ENCODE peak calls at places on chromosomes 16 and 17, in nine cellular contexts. R is tibial nerve, X is adrenal gland, T is right lobe of liver, Z is SK-N-SH, Y is transverse colon, J is uterus, W is GM23338, U is heart left ventricle. Q is an unnamed sample.

GRCh38 chr17:18107971-18108370 is 585 bp upstream of the MYO15A start:
- DNase-seq in X (no peak), R (no peak), W (no peak), Y (no peak), U (peak), T (peak), J (no peak), Z (no peak), Q (no peak)

GRCh38 chr16:86962259-86962658 is 354.9 kb downstream of the C16orf95 start:
- DNase-seq in R (no peak), X (no peak), U (no peak), W (no peak), Z (no peak), J (no peak), T (no peak), Y (no peak), Q (no peak)

GRCh38 chr16:4895366-4895765 is 41.6 kb downstream of the PPL start:
- DNase-seq in U (no peak), X (no peak), T (no peak), J (no peak), Y (no peak), R (no peak), W (no peak), Z (no peak), Q (no peak)

GRCh38 chr16:27844826-27845225 is 218.7 kb downstream of the GSG1L start:
- DNase-seq in U (no peak), R (no peak), J (no peak), X (no peak), Z (no peak), Y (no peak), W (no peak), T (no peak), Q (no peak)

GRCh38 chr17:37737971-37738370 is 6.9 kb downstream of the HNF1B start:
- DNase-seq in R (no peak), Y (no peak), X (no peak), J (no peak), U (no peak), W (no peak), Z (no peak), T (no peak), Q (no peak)

GRCh38 chr17:44646280-44646679 is 10.0 kb upstream of the MEIOC start:
- DNase-seq in Y (no peak), U (no peak), R (no peak), J (no peak), T (no peak), W (no peak), X (no peak), Z (no peak), Q (no peak)

GRCh38 chr16:4850211-4850610 is 2.9 kb downstream of the UBN1 start:
- DNase-seq in R (no peak), Y (no peak), W (no peak), Z (peak), U (no peak), J (no peak), T (no peak), X (no peak), Q (no peak)

GRCh38 chr17:55053855-55054254 is 85.3 kb downstream of the STXBP4 start:
- DNase-seq in X (no peak), R (no peak), J (no peak), Y (no peak), Z (peak), T (no peak), W (peak), U (no peak), Q (no peak)

GRCh38 chr16:12092347-12092882 is 115.9 kb downstream of the SNX29 start:
- DNase-seq in Y (no peak), J (no peak), R (no peak), T (no peak), Z (no peak), W (no peak), U (no peak), X (no peak), Q (no peak)

GRCh38 chr17:604719-605118 is 109.9 kb downstream of the VPS53 start:
- DNase-seq in W (peak), R (no peak), Y (no peak), X (no peak), T (no peak), Z (no peak), U (no peak), J (no peak), Q (no peak)

GRCh38 chr17:67050066-67050465 is 5.7 kb downstream of the CACNG1 start:
- DNase-seq in Y (no peak), U (no peak), X (no peak), Z (no peak), J (no peak), W (no peak), R (no peak), T (no peak), Q (no peak)

GRCh38 chr17:75454193-75454592 is 2.2 kb upstream of the TMEM94 start:
- DNase-seq in J (no peak), Y (no peak), T (no peak), R (no peak), U (no peak), X (no peak), W (no peak), Z (no peak), Q (no peak)

GRCh38 chr16:13939821-13940220 is 19.9 kb downstream of the ERCC4 start:
- DNase-seq in T (no peak), U (no peak), Z (no peak), X (no peak), Y (no peak), W (no peak), R (no peak), J (no peak), Q (no peak)

GRCh38 chr17:76373481-76373825 is 11.0 kb upstream of the SPHK1 start:
- DNase-seq in Y (no peak), R (no peak), J (no peak), Z (peak), T (no peak), W (no peak), U (no peak), X (no peak), Q (no peak)

GRCh38 chr16:11949527-11949926 is 7.7 kb upstream of the NPIPB2 start:
- DNase-seq in Z (peak), X (peak), T (no peak), R (no peak), J (no peak), U (peak), W (peak), Y (peak), Q (no peak)

GRCh38 chr17:17204041-17204591 is 2.0 kb downstream of the PLD6 start:
- DNase-seq in R (no peak), U (no peak), Y (peak), T (no peak), Z (no peak), J (no peak), W (no peak), X (peak), Q (no peak)

GRCh38 chr17:74430706-74431567 is 951 bp upstream of the GPRC5C start:
- DNase-seq in W (peak), Z (peak), T (peak), X (peak), J (peak), R (peak), U (peak), Y (peak), Q (peak)

GRCh38 chr17:50184611-50185398 is 16.6 kb downstream of the COL1A1 start:
- DNase-seq in J (peak), Z (no peak), Y (peak), W (peak), R (peak), X (no peak), U (no peak), T (no peak), Q (peak)

GRCh38 chr17:50184057-50184456 is 17.4 kb downstream of the COL1A1 start:
- DNase-seq in W (peak), T (no peak), Z (peak), X (no peak), U (no peak), J (no peak), R (no peak), Y (no peak), Q (no peak)

GRCh38 chr17:50182783-50183438 is 17.1 kb downstream of the SGCA start:
- DNase-seq in U (no peak), T (no peak), R (no peak), W (no peak), Z (no peak), Y (no peak), J (no peak), X (no peak), Q (no peak)

GRCh38 chr17:50181601-50182345 is 16.0 kb downstream of the SGCA start:
- DNase-seq in R (no peak), Z (no peak), J (no peak), W (no peak), X (no peak), U (no peak), Y (no peak), T (no peak), Q (no peak)

DNA sequence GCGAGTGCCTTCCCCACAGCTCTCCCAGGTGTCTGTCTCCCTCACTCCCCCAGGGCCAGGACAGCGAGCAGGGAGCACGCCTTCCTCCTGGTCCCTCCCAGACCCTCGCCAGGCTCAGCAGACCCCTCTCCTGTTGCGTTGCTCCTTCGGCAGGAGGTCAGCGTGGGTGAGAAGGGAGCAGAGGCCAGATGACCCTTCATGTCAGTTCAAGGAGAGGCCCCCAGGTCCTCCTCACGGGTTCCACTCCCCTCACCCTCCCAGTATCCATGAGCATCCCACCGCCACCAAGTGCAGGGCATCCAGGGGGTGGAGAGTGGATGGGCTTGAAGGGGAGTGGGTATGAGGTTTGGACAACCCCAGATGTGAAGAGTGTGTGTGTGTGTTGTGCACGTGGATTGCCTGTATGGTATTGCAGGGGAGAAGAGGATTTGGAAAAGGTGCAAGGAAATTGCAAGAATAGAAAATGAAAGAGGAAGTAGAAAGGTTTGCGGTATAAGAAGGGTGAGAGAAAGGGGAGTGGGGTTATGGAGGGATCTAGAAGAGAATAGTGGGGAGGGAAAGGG is 17.7 kb downstream of the SGCA start:
- DNase-seq in T (no peak), U (no peak), R (no peak), Z (no peak), J (no peak), X (no peak), W (no peak), Y (no peak), Q (no peak)
- H3K27ac ChIP-seq in T (no peak), U (no peak), R (peak), Z (peak), J (peak), X (no peak), W (no peak), Y (peak), Q (peak)

DNA sequence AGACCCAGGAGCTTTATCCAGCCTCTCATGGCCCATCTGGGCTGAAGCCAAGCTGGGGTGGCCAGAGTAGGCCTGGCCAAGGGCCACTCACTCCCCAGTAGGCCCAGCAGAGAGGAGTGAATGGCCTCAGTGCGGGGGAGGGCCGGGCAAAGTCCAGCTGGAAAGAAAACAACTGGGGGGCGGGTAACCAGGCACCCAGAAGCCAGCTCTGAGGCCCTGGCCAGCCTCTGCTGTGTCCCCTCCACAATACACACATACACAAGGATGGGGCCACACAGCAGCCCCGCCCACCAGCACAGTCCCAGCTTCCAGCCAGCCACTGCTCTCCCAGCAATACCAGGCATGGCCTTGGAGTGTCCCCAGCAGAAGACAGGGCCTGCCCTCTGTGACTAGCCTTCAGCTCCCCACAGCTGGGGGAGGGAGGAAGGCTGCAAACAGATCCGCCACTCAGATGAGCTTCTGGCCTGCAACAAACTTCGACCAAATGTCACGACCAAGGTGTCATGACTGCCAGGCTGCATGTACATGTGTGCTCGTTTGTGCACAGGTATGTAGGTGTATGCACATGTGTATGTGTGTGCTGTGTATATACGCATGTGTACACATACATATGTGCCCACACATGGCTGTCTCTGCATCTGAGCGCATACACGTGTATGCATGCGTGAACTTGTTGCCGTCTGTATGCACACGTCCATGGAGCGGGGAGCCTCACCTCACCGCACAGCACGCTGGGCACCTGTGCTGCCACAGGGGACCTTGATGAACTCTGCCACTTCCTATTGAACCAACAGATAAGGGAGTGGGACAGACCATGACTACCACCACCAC is 5.0 kb downstream of the CARHSP1 start:
- DNase-seq in T (peak), Y (peak), Z (no peak), W (peak), U (no peak), X (peak), J (no peak), R (peak), Q (no peak)
- TF ChIP-seq CTCF in T (no peak), Y (peak), Z (no peak), W (no peak), U (no peak), X (no peak), J (no peak), R (no peak), Q (no peak)

GRCh38 chr16:79185681-79186080 is 414.9 kb downstream of the MAF start:
- DNase-seq in U (no peak), W (no peak), Y (no peak), T (no peak), X (no peak), J (no peak), R (no peak), Z (no peak), Q (no peak)
- H3K27ac ChIP-seq in U (no peak), W (no peak), Y (no peak), T (no peak), X (no peak), J (no peak), R (no peak), Z (no peak), Q (no peak)

GRCh38 chr17:77778636-77779524 is 179.6 kb upstream of the TNRC6C start:
- DNase-seq in T (no peak), W (no peak), X (peak), R (peak), J (peak), Z (peak), Y (peak), U (peak), Q (peak)
- TF ChIP-seq CTCF in T (no peak), W (no peak), X (no peak), R (no peak), J (no peak), Z (no peak), Y (no peak), U (no peak), Q (no peak)

GRCh38 chr17:53626286-53626685 is 196.4 kb upstream of the KIF2B start:
- DNase-seq in Y (no peak), R (no peak), Z (no peak), X (no peak), T (no peak), J (no peak), W (no peak), U (no peak), Q (no peak)
- H3K27ac ChIP-seq in Y (no peak), R (no peak), Z (peak), X (no peak), T (no peak), J (no peak), W (no peak), U (no peak), Q (no peak)

GRCh38 chr16:1285669-1286491 is 23.6 kb upstream of the UBE2I start:
- DNase-seq in Z (no peak), R (no peak), J (no peak), X (no peak), U (no peak), T (no peak), W (peak), Y (no peak), Q (no peak)
- TF ChIP-seq CTCF in Z (peak), R (no peak), J (no peak), X (no peak), U (no peak), T (no peak), W (peak), Y (no peak), Q (no peak)

GRCh38 chr17:77381731-77382130 is 241.0 kb downstream of the SEC14L1 start:
- DNase-seq in X (no peak), R (no peak), W (no peak), T (no peak), Z (no peak), Y (no peak), U (no peak), J (no peak), Q (no peak)

GRCh38 chr17:77385750-77386501 is 245.2 kb downstream of the SEC14L1 start:
- DNase-seq in X (peak), J (no peak), R (no peak), Y (no peak), W (no peak), U (peak), Z (peak), T (peak), Q (no peak)

GRCh38 chr17:77382356-77382911 is 241.7 kb downstream of the SEC14L1 start:
- DNase-seq in R (no peak), U (no peak), Y (no peak), T (no peak), X (no peak), J (no peak), Z (no peak), W (no peak), Q (no peak)

GRCh38 chr17:77382966-77383612 is 242.3 kb downstream of the SEC14L1 start:
- DNase-seq in Y (no peak), U (no peak), Z (no peak), J (no peak), X (no peak), W (no peak), T (no peak), R (no peak), Q (no peak)

GRCh38 chr17:77383613-77384608 is 243.1 kb downstream of the SEC14L1 start:
- DNase-seq in J (no peak), T (peak), Y (no peak), W (no peak), Z (no peak), U (peak), R (no peak), X (peak), Q (no peak)
- H3K27ac ChIP-seq in J (peak), T (no peak), Y (peak), W (no peak), Z (no peak), U (peak), R (peak), X (peak), Q (peak)

GRCh38 chr16:19555938-19556778 is 655 bp downstream of the VPS35L start:
- DNase-seq in Z (peak), R (no peak), T (no peak), J (no peak), X (peak), U (no peak), W (peak), Y (peak), Q (no peak)
- TF ChIP-seq CTCF in Z (peak), R (no peak), T (no peak), J (no peak), X (no peak), U (no peak), W (peak), Y (no peak), Q (no peak)